ENCODE peak calls at places on chromosome 14, in seven cellular contexts. I is activated CD4-positive, alpha-beta T cell treated with anti-CD3 and anti-CD28 coated beads, Interleukin-2, amount 10 ng/mL, durations not matched to agents 7 days and 5 days; X is RCC 7860; S is tibial nerve; C is K562; A is H1; E is C1 segment of cervical spinal cord. N is an unnamed sample.

GRCh38 chr14:61406670-61407069 is 85.3 kb downstream of the PRKCH start:
- DNase-seq in I (no peak), X (no peak), S (no peak), C (no peak), A (no peak), E (no peak), N (peak)

GRCh38 chr14:93126124-93126523 is 10.4 kb upstream of the ITPK1 start:
- DNase-seq in I (no peak), X (no peak), S (no peak), C (no peak), A (no peak), E (no peak), N (no peak)

GRCh38 chr14:103889313-103890051 is 38.8 kb upstream of the TDRD9 start:
- DNase-seq in I (no peak), X (peak), S (no peak), C (peak), A (no peak), E (no peak), N (no peak)

GRCh38 chr14:34824826-34825225 is 50.3 kb downstream of the BAZ1A start:
- DNase-seq in I (no peak), X (no peak), S (no peak), C (no peak), A (no peak), E (no peak), N (no peak)

GRCh38 chr14:21917699-21918436 is 244.2 kb upstream of the OR4E1 start:
- DNase-seq in I (peak), X (peak), S (no peak), C (peak), A (no peak), E (no peak), N (peak)

GRCh38 chr14:25400607-25401206 is 350.8 kb upstream of the STXBP6 start:
- DNase-seq in I (peak), X (peak), S (peak), C (peak), A (peak), E (no peak), N (peak)

GRCh38 chr14:50773632-50774541 is 57.1 kb downstream of the NIN start:
- DNase-seq in I (peak), X (no peak), S (peak), C (peak), A (peak), E (peak), N (no peak)

GRCh38 chr14:24392327-24393098 is 6.3 kb upstream of the NYNRIN start:
- DNase-seq in I (no peak), X (no peak), S (no peak), C (peak), A (no peak), E (no peak), N (no peak)

GRCh38 chr14:91018465-91018864 is 42.0 kb downstream of the RPS6KA5 start:
- DNase-seq in I (no peak), X (no peak), S (no peak), C (no peak), A (no peak), E (no peak), N (no peak)

GRCh38 chr14:105364100-105364708 is 34.1 kb upstream of the TEX22 start:
- DNase-seq in I (peak), X (no peak), S (no peak), C (peak), A (no peak), E (no peak), N (peak)

GRCh38 chr14:103385153-103385993 is at the start of gene MARK3:
- DNase-seq in I (peak), X (peak), S (peak), C (peak), A (peak), E (peak), N (peak)

GRCh38 chr14:77027538-77028383 is 747 bp downstream of the IRF2BPL start:
- DNase-seq in I (peak), X (peak), S (no peak), C (peak), A (peak), E (peak), N (peak)

GRCh38 chr14:21024668-21025373 is at the start of gene NDRG2:
- DNase-seq in I (peak), X (no peak), S (peak), C (peak), A (peak), E (peak), N (peak)

GRCh38 chr14:32078030-32078793 is 1.1 kb downstream of the ARHGAP5 start:
- DNase-seq in I (peak), X (peak), S (no peak), C (peak), A (no peak), E (peak), N (peak)

GRCh38 chr14:22699801-22700564 is 55.8 kb upstream of the OR6J1 start:
- DNase-seq in I (no peak), X (no peak), S (no peak), C (peak), A (no peak), E (no peak), N (no peak)

GRCh38 chr14:33556382-33557121 is 394.3 kb downstream of the EGLN3 start:
- DNase-seq in I (no peak), X (peak), S (no peak), C (no peak), A (no peak), E (no peak), N (no peak)

GRCh38 chr14:96162741-96163140 is 41.9 kb upstream of the BDKRB2 start:
- DNase-seq in I (no peak), X (peak), S (no peak), C (no peak), A (no peak), E (no peak), N (no peak)

GRCh38 chr14:23069413-23069806 is 12.1 kb upstream of the CDH24 start:
- DNase-seq in I (no peak), X (no peak), S (no peak), C (no peak), A (no peak), E (no peak), N (no peak)

GRCh38 chr14:101361451-101362433 is 199.6 kb upstream of the DIO3 start:
- DNase-seq in I (no peak), X (no peak), S (no peak), C (peak), A (no peak), E (no peak), N (no peak)

GRCh38 chr14:99600232-99600888 is 3.6 kb downstream of the CCDC85C start:
- DNase-seq in I (no peak), X (no peak), S (no peak), C (no peak), A (no peak), E (no peak), N (no peak)

GRCh38 chr14:98501335-98501734 is 770.7 kb downstream of the BCL11B start:
- DNase-seq in I (no peak), X (peak), S (no peak), C (no peak), A (no peak), E (no peak), N (no peak)

GRCh38 chr14:59246566-59246965 is 58.1 kb downstream of the DAAM1 start:
- DNase-seq in I (no peak), X (no peak), S (no peak), C (no peak), A (no peak), E (no peak), N (no peak)

GRCh38 chr14:68937790-68938514 is 41.1 kb downstream of the ACTN1 start:
- DNase-seq in I (no peak), X (no peak), S (peak), C (no peak), A (no peak), E (no peak), N (no peak)

GRCh38 chr14:61355892-61356325 is 34.5 kb downstream of the PRKCH start:
- DNase-seq in I (no peak), X (peak), S (no peak), C (no peak), A (no peak), E (no peak), N (peak)

GRCh38 chr14:96986701-96987474 is 189.7 kb downstream of the VRK1 start:
- DNase-seq in I (no peak), X (no peak), S (no peak), C (no peak), A (no peak), E (no peak), N (no peak)

GRCh38 chr14:77032854-77033621 is 4.5 kb upstream of the IRF2BPL start:
- DNase-seq in I (peak), X (peak), S (peak), C (no peak), A (peak), E (peak), N (peak)

GRCh38 chr14:54348001-54348611 is 48.7 kb upstream of the CDKN3 start:
- DNase-seq in I (peak), X (peak), S (no peak), C (peak), A (no peak), E (no peak), N (peak)

GRCh38 chr14:104351849-104352492 is 213.6 kb downstream of the KIF26A start:
- DNase-seq in I (no peak), X (no peak), S (no peak), C (no peak), A (no peak), E (no peak), N (no peak)

GRCh38 chr14:105486974-105487448 is 325 bp downstream of the CRIP1 start:
- DNase-seq in I (peak), X (no peak), S (no peak), C (no peak), A (peak), E (no peak), N (peak)

GRCh38 chr14:90204516-90204915 is 51.8 kb upstream of the PSMC1 start:
- DNase-seq in I (no peak), X (no peak), S (no peak), C (no peak), A (no peak), E (no peak), N (no peak)

GRCh38 chr14:63986789-63987533 is 134.2 kb downstream of the SYNE2 start:
- DNase-seq in I (no peak), X (no peak), S (no peak), C (no peak), A (no peak), E (no peak), N (no peak)

GRCh38 chr14:104435147-104436046 is 144.2 kb upstream of the C14orf180 start:
- DNase-seq in I (no peak), X (no peak), S (no peak), C (no peak), A (no peak), E (no peak), N (no peak)

GRCh38 chr14:95493976-95494375 is 22.5 kb downstream of the SYNE3 start:
- DNase-seq in I (no peak), X (no peak), S (no peak), C (no peak), A (no peak), E (no peak), N (no peak)

GRCh38 chr14:106044949-106045596 is 518.7 kb downstream of the TMEM121 start:
- DNase-seq in I (peak), X (peak), S (no peak), C (peak), A (peak), E (no peak), N (peak)

GRCh38 chr14:95527392-95528002 is 7.4 kb upstream of the GLRX5 start:
- DNase-seq in I (peak), X (no peak), S (peak), C (no peak), A (no peak), E (no peak), N (no peak)

GRCh38 chr14:100147181-100147631 is 12.2 kb downstream of the DEGS2 start:
- DNase-seq in I (peak), X (no peak), S (no peak), C (no peak), A (no peak), E (no peak), N (peak)

GRCh38 chr14:68941820-68942219 is 37.3 kb downstream of the ACTN1 start:
- DNase-seq in I (no peak), X (peak), S (no peak), C (no peak), A (peak), E (no peak), N (no peak)

N was measured in CD4-positive, CD25-positive, alpha-beta regulatory T cell.